ENCODE peak calls at places on chromosomes 2 and 18, in eight cellular contexts. One of them, this sample, is unnamed.

GRCh38 chr2:159661286-159661685 is 44.9 kb upstream of the BAZ2B start:
- DNase-seq in breast epithelium: no peak
- DNase-seq in brain microvascular endothelial cell: no peak
- DNase-seq in fibroblast of the aortic adventitia: peak
- DNase-seq in astrocyte of the spinal cord: peak
- DNase-seq in sigmoid colon: no peak
- DNase-seq in neural progenitor cell: no peak
- DNase-seq in tibial artery: no peak
- DNase-seq in this sample: no peak

GRCh38 chr2:38375711-38376345 is 1.2 kb downstream of the ATL2 start:
- DNase-seq in neural progenitor cell: peak
- DNase-seq in sigmoid colon: peak
- DNase-seq in tibial artery: peak
- DNase-seq in fibroblast of the aortic adventitia: peak
- DNase-seq in brain microvascular endothelial cell: no peak
- DNase-seq in breast epithelium: no peak
- DNase-seq in astrocyte of the spinal cord: no peak
- DNase-seq in this sample: peak

GRCh38 chr2:16115881-16116830 is 175.8 kb downstream of the MYCN start:
- DNase-seq in tibial artery: no peak
- DNase-seq in astrocyte of the spinal cord: no peak
- DNase-seq in neural progenitor cell: no peak
- DNase-seq in brain microvascular endothelial cell: no peak
- DNase-seq in sigmoid colon: no peak
- DNase-seq in breast epithelium: no peak
- DNase-seq in fibroblast of the aortic adventitia: no peak
- DNase-seq in this sample: no peak

GRCh38 chr2:32864337-32864736 is 82.4 kb upstream of the LTBP1 start:
- DNase-seq in sigmoid colon: no peak
- DNase-seq in brain microvascular endothelial cell: peak
- DNase-seq in fibroblast of the aortic adventitia: peak
- DNase-seq in tibial artery: no peak
- DNase-seq in astrocyte of the spinal cord: peak
- DNase-seq in neural progenitor cell: no peak
- DNase-seq in breast epithelium: no peak
- DNase-seq in this sample: no peak

GRCh38 chr18:39591647-39592046 is 2026.0 kb upstream of the CELF4 start:
- DNase-seq in tibial artery: no peak
- DNase-seq in neural progenitor cell: peak
- DNase-seq in fibroblast of the aortic adventitia: no peak
- DNase-seq in sigmoid colon: no peak
- DNase-seq in astrocyte of the spinal cord: no peak
- DNase-seq in brain microvascular endothelial cell: no peak
- DNase-seq in breast epithelium: no peak
- DNase-seq in this sample: no peak

GRCh38 chr2:217108575-217109027 is 248.7 kb upstream of the TNP1 start:
- DNase-seq in tibial artery: no peak
- DNase-seq in astrocyte of the spinal cord: no peak
- DNase-seq in sigmoid colon: no peak
- DNase-seq in neural progenitor cell: no peak
- DNase-seq in brain microvascular endothelial cell: no peak
- DNase-seq in fibroblast of the aortic adventitia: no peak
- DNase-seq in breast epithelium: no peak
- DNase-seq in this sample: no peak

GRCh38 chr18:50203801-50204604 is 9.1 kb upstream of the MYO5B start:
- DNase-seq in brain microvascular endothelial cell: peak
- DNase-seq in sigmoid colon: no peak
- DNase-seq in neural progenitor cell: peak
- DNase-seq in tibial artery: no peak
- DNase-seq in breast epithelium: no peak
- DNase-seq in fibroblast of the aortic adventitia: peak
- DNase-seq in astrocyte of the spinal cord: peak
- DNase-seq in this sample: peak

GRCh38 chr18:12253517-12254136 is 534 bp upstream of the CIDEA start:
- DNase-seq in astrocyte of the spinal cord: no peak
- DNase-seq in brain microvascular endothelial cell: no peak
- DNase-seq in breast epithelium: no peak
- DNase-seq in sigmoid colon: no peak
- DNase-seq in fibroblast of the aortic adventitia: no peak
- DNase-seq in neural progenitor cell: peak
- DNase-seq in tibial artery: no peak
- DNase-seq in this sample: no peak

GRCh38 chr2:150480241-150480640 is 7.2 kb downstream of the RND3 start:
- DNase-seq in sigmoid colon: peak
- DNase-seq in fibroblast of the aortic adventitia: peak
- DNase-seq in astrocyte of the spinal cord: peak
- DNase-seq in neural progenitor cell: no peak
- DNase-seq in tibial artery: no peak
- DNase-seq in breast epithelium: no peak
- DNase-seq in brain microvascular endothelial cell: no peak
- DNase-seq in this sample: no peak

GRCh38 chr2:176174382-176174834 is 14.1 kb upstream of the HOXD1 start:
- DNase-seq in fibroblast of the aortic adventitia: no peak
- DNase-seq in brain microvascular endothelial cell: no peak
- DNase-seq in neural progenitor cell: peak
- DNase-seq in breast epithelium: no peak
- DNase-seq in astrocyte of the spinal cord: no peak
- DNase-seq in tibial artery: no peak
- DNase-seq in sigmoid colon: no peak
- DNase-seq in this sample: no peak

GRCh38 chr18:52323802-52324201 is 16.2 kb upstream of the DCC start:
- DNase-seq in astrocyte of the spinal cord: no peak
- DNase-seq in brain microvascular endothelial cell: no peak
- DNase-seq in fibroblast of the aortic adventitia: no peak
- DNase-seq in sigmoid colon: no peak
- DNase-seq in neural progenitor cell: no peak
- DNase-seq in breast epithelium: no peak
- DNase-seq in tibial artery: no peak
- DNase-seq in this sample: no peak

GRCh38 chr2:240146141-240146561 is 5.7 kb upstream of the OTOS start:
- DNase-seq in brain microvascular endothelial cell: no peak
- DNase-seq in neural progenitor cell: no peak
- DNase-seq in sigmoid colon: no peak
- DNase-seq in breast epithelium: no peak
- DNase-seq in astrocyte of the spinal cord: no peak
- DNase-seq in fibroblast of the aortic adventitia: no peak
- DNase-seq in tibial artery: no peak
- DNase-seq in this sample: no peak

GRCh38 chr18:11909597-11910026 is 1.5 kb upstream of the MPPE1 start:
- DNase-seq in astrocyte of the spinal cord: peak
- DNase-seq in neural progenitor cell: no peak
- DNase-seq in tibial artery: no peak
- DNase-seq in breast epithelium: no peak
- DNase-seq in fibroblast of the aortic adventitia: peak
- DNase-seq in sigmoid colon: no peak
- DNase-seq in brain microvascular endothelial cell: no peak
- DNase-seq in this sample: no peak

GRCh38 chr2:160220545-160221009 is 20.5 kb upstream of the ITGB6 start:
- DNase-seq in fibroblast of the aortic adventitia: no peak
- DNase-seq in brain microvascular endothelial cell: no peak
- DNase-seq in tibial artery: no peak
- DNase-seq in breast epithelium: no peak
- DNase-seq in sigmoid colon: no peak
- DNase-seq in astrocyte of the spinal cord: no peak
- DNase-seq in neural progenitor cell: no peak
- DNase-seq in this sample: peak

GRCh38 chr18:44973282-44973681 is 292.6 kb downstream of the SETBP1 start:
- DNase-seq in fibroblast of the aortic adventitia: no peak
- DNase-seq in breast epithelium: no peak
- DNase-seq in sigmoid colon: no peak
- DNase-seq in tibial artery: no peak
- DNase-seq in brain microvascular endothelial cell: peak
- DNase-seq in astrocyte of the spinal cord: peak
- DNase-seq in neural progenitor cell: peak
- DNase-seq in this sample: peak

GRCh38 chr2:231227309-231228162 is 29.1 kb downstream of the ARMC9 start:
- DNase-seq in astrocyte of the spinal cord: peak
- DNase-seq in fibroblast of the aortic adventitia: peak
- DNase-seq in breast epithelium: no peak
- DNase-seq in tibial artery: peak
- DNase-seq in sigmoid colon: peak
- DNase-seq in brain microvascular endothelial cell: peak
- DNase-seq in neural progenitor cell: peak
- DNase-seq in this sample: peak

DNA sequence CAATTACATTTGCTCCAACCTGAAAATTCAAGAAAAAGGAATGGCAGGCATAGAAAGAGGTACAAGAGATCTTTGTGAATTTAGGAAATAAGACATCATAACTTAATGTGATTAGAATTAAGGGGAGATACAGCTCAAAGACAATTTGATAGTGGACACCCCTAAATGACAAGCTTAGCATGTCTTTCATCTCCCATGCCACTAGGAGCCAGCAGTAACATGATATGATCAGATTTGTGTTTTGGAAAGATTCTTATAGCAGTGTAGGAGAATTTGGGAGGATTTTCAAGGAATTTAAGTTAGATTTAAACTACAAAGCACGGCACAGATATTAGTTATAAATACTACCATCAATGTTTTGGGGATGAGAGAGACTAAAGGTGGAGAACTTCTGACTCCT is 340.8 kb downstream of the RDH14 start:
- DNase-seq in tibial artery: no peak
- DNase-seq in brain microvascular endothelial cell: no peak
- DNase-seq in astrocyte of the spinal cord: no peak
- DNase-seq in sigmoid colon: no peak
- DNase-seq in breast epithelium: no peak
- DNase-seq in fibroblast of the aortic adventitia: no peak
- DNase-seq in neural progenitor cell: no peak
- DNase-seq in this sample: no peak
- TF ChIP-seq CTCF in tibial artery: no peak
- TF ChIP-seq CTCF in brain microvascular endothelial cell: peak
- TF ChIP-seq CTCF in astrocyte of the spinal cord: peak
- TF ChIP-seq CTCF in sigmoid colon: no peak
- TF ChIP-seq CTCF in breast epithelium: no peak
- TF ChIP-seq CTCF in fibroblast of the aortic adventitia: peak
- TF ChIP-seq CTCF in neural progenitor cell: no peak
- TF ChIP-seq CTCF in this sample: no peak

DNA sequence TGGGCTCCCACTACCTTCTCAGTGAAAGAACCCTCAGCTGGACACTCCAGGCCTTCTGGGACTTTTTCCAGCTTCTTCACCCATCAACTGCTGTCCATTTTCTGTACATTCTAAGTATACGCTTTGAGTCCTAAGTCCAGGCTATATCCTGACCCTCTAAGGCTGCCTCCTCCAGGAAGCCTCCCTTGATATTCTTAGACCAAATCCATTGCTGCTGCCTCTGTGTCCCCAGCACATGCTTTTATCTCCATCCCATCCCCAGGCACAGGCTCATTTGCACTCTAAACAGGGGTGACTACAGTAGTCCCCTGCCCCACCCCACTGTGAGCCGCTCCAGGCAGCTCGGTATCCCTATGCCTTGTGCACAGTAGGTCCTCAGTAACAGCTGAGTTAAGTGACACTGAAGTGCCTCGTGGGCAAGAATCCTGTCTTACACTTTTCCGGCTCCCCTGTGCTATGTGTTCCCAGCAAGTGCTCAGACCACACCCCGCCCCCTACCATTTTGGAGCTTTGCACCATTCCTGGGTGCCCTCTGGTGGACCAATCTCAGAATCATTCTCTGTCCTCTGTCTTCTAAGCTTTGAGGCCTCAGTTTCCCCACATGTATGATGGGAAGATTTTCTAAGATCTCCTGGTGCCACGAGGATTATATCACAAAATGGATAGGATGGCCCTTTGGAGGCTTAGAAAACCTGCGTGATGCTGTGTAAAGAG is 34.9 kb downstream of the EMX1 start:
- DNase-seq in tibial artery: no peak
- DNase-seq in neural progenitor cell: no peak
- DNase-seq in brain microvascular endothelial cell: no peak
- DNase-seq in fibroblast of the aortic adventitia: no peak
- DNase-seq in breast epithelium: no peak
- DNase-seq in astrocyte of the spinal cord: no peak
- DNase-seq in sigmoid colon: no peak
- DNase-seq in this sample: no peak
- TF ChIP-seq CTCF in tibial artery: no peak
- TF ChIP-seq CTCF in neural progenitor cell: peak
- TF ChIP-seq CTCF in brain microvascular endothelial cell: no peak
- TF ChIP-seq CTCF in fibroblast of the aortic adventitia: no peak
- TF ChIP-seq CTCF in breast epithelium: no peak
- TF ChIP-seq CTCF in astrocyte of the spinal cord: no peak
- TF ChIP-seq CTCF in sigmoid colon: no peak
- TF ChIP-seq CTCF in this sample: no peak

DNA sequence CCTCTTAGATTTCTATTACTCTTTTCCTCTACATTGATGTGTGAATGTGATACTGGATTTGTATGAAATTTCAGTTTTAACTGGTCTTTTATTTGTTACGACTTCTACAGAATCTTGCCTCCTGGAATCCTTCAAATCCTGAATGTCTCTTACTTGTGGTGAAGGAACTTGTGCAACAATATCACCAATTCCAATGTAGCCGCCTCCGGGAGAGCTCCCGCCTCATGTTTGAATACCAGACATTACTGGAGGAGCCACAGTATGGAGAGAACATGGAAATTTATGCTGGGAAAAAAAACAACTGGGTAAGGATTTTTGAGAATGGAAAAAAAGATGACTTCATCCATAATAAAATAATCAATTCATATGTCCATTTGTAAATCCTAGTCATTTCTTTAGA is 134.6 kb downstream of the BABAM2 start:
- DNase-seq in sigmoid colon: no peak
- DNase-seq in brain microvascular endothelial cell: no peak
- DNase-seq in fibroblast of the aortic adventitia: no peak
- DNase-seq in neural progenitor cell: no peak
- DNase-seq in breast epithelium: no peak
- DNase-seq in astrocyte of the spinal cord: no peak
- DNase-seq in tibial artery: no peak
- DNase-seq in this sample: no peak
- TF ChIP-seq CTCF in sigmoid colon: no peak
- TF ChIP-seq CTCF in brain microvascular endothelial cell: no peak
- TF ChIP-seq CTCF in fibroblast of the aortic adventitia: no peak
- TF ChIP-seq CTCF in neural progenitor cell: no peak
- TF ChIP-seq CTCF in breast epithelium: no peak
- TF ChIP-seq CTCF in astrocyte of the spinal cord: no peak
- TF ChIP-seq CTCF in tibial artery: no peak
- TF ChIP-seq CTCF in this sample: no peak

DNA sequence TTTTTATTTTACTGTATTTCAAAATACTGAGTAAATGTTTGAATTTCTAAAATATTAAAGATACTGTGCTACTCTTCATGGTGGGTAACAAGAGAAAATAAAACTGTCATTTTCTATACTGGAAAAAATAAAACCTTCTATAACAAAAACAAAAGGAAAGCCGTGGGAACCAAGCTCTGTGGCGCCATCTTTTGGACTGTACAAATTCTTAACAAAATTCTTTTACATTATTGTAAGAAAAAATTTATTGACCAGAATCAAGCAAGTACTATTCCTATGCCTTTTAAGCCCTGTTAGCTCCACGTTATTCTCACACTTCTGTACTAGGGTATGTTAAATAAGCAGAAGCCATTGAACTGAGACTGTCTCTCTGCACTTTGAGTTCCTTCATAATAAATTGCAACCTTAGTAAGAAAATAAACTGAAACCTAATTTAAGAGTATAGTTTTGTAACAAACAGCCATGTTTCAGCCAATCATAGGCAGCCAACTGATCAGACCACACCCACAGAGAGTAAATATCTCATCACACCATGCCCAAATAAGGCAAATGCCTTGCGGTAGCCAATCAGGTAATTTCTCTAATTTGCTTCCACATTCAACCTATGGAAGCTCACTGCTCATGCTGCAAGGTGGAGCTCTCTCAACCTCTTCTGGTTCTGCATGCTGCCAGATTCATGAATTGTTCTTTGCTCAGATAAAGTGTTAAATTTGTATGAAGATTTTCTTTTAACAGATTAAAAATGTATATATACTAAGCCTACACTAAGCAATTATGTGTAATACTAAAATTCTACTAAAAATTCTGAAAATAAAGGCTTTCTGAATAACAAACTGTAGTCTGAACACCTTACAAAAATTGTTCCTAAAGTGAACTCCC is 42.2 kb downstream of the HIBCH start:
- DNase-seq in astrocyte of the spinal cord: peak
- DNase-seq in breast epithelium: no peak
- DNase-seq in brain microvascular endothelial cell: peak
- DNase-seq in fibroblast of the aortic adventitia: peak
- DNase-seq in tibial artery: no peak
- DNase-seq in neural progenitor cell: peak
- DNase-seq in sigmoid colon: no peak
- DNase-seq in this sample: peak
- TF ChIP-seq CTCF in astrocyte of the spinal cord: peak
- TF ChIP-seq CTCF in breast epithelium: peak
- TF ChIP-seq CTCF in brain microvascular endothelial cell: peak
- TF ChIP-seq CTCF in fibroblast of the aortic adventitia: peak
- TF ChIP-seq CTCF in tibial artery: peak
- TF ChIP-seq CTCF in neural progenitor cell: peak
- TF ChIP-seq CTCF in sigmoid colon: no peak
- TF ChIP-seq CTCF in this sample: peak

This sample was measured in activated CD8-positive, alpha-beta T cell treated with anti-CD3 and anti-CD28 coated beads for 36 hours.